ENCODE peak calls at places on chromosomes 13 and 19, in seven cellular contexts. X is spleen; A is stimulated activated naive CD8-positive, alpha-beta T cell treated with anti-CD3 and anti-CD28 coated beads, Interleukin-15, Interleukin-2, amounts not matched to agents 100 U/mL and 50 U/mL, for 24 hours; S is stimulated activated CD4-positive, alpha-beta T cell treated with anti-CD3 and anti-CD28 coated beads, Interleukin-1b, Interleukin-23, amount 100 ng/mL, for 24 hours; F is BJ; L is mucosa of gallbladder; W is choroid plexus epithelial cell. J is an unnamed sample.

GRCh38 chr13:76836311-76836710 is 49.9 kb downstream of the KCTD12 start:
- DNase-seq in L (no peak), W (no peak), S (no peak), A (no peak), F (no peak), X (no peak), J (no peak)

GRCh38 chr19:35618857-35619256 is 6.3 kb downstream of the HAUS5 start:
- DNase-seq in W (no peak), F (no peak), A (no peak), S (no peak), L (no peak), X (no peak), J (no peak)

GRCh38 chr13:112142401-112142930 is 75.5 kb downstream of the SOX1 start:
- DNase-seq in A (no peak), X (peak; percentile 39), W (no peak), L (no peak), S (no peak), F (no peak), J (no peak)

GRCh38 chr13:96431044-96431581 is 341.2 kb downstream of the HS6ST3 start:
- DNase-seq in A (no peak), W (no peak), X (no peak), S (no peak), L (no peak), F (no peak), J (no peak)

GRCh38 chr19:2166741-2167738 is 3.3 kb downstream of the DOT1L start:
- DNase-seq in A (no peak), W (no peak), S (no peak), F (no peak), L (peak; percentile 82), X (peak; percentile 88), J (peak; percentile 92)

GRCh38 chr19:47713046-47714021 is at the start of gene EHD2:
- DNase-seq in A (peak; percentile 77), W (peak; percentile 81), S (peak; percentile 43), L (peak; percentile 55), X (peak; percentile 85), F (no peak), J (peak; percentile 73)

GRCh38 chr19:47210689-47211316 is 20.2 kb downstream of the BBC3 start:
- DNase-seq in X (peak; percentile 77), F (peak; percentile 50), W (peak; percentile 90), A (peak; percentile 85), L (peak; percentile 88), S (peak; percentile 67), J (peak; percentile 61)

GRCh38 chr19:15419413-15420025 is 731 bp upstream of the AKAP8L start:
- DNase-seq in A (no peak), L (no peak), X (no peak), W (no peak), S (no peak), F (no peak), J (no peak)

GRCh38 chr19:2139385-2140192 is 11.8 kb downstream of the AP3D1 start:
- DNase-seq in X (no peak), A (no peak), F (no peak), L (no peak), W (no peak), S (no peak), J (no peak)

GRCh38 chr13:75908137-75908536 is 272.0 kb downstream of the LMO7 start:
- DNase-seq in X (no peak), A (no peak), L (no peak), S (no peak), W (no peak), F (no peak), J (no peak)

GRCh38 chr13:84844473-84844872 is 954.7 kb downstream of the SLITRK6 start:
- DNase-seq in S (no peak), L (no peak), A (no peak), X (no peak), W (peak; percentile 37), F (no peak), J (no peak)

GRCh38 chr19:38213911-38214625 is 10.0 kb downstream of the DPF1 start:
- DNase-seq in A (peak; percentile 81), S (peak; percentile 50), W (peak; percentile 52), L (no peak), X (no peak), F (no peak), J (no peak)

J was measured in lower lobe of right lung.